ENCODE peak calls at places on chromosome 4, in seven cellular contexts. B, U, V, M, X, F and N are unnamed samples.
A peak's percentile ranks its signal among the peaks of the same experiment; 100 is the strongest.

GRCh38 chr4:129384974-129385373 is 289.0 kb downstream of the C4orf33 start:
- DNase-seq in B (no peak), U (no peak), V (no peak), M (no peak), X (no peak), F (no peak), N (no peak)

GRCh38 chr4:146577111-146577510 is 55.4 kb upstream of the SLC10A7 start:
- DNase-seq in B (no peak), U (no peak), V (no peak), M (no peak), X (no peak), F (no peak), N (no peak)

GRCh38 chr4:173490256-173490655 is 39.8 kb downstream of the HAND2 start:
- DNase-seq in B (no peak), U (no peak), V (no peak), M (no peak), X (no peak), F (no peak), N (no peak)

GRCh38 chr4:23083391-23083790 is 390.7 kb downstream of the GBA3 start:
- DNase-seq in B (no peak), U (no peak), V (no peak), M (no peak), X (no peak), F (no peak), N (no peak)

GRCh38 chr4:25953740-25954139 is 39.7 kb downstream of the SMIM20 start:
- DNase-seq in B (peak; percentile 79), U (no peak), V (no peak), M (no peak), X (peak; percentile 21), F (no peak), N (no peak)

GRCh38 chr4:33959519-33959918 is 2284.8 kb downstream of the ARAP2 start:
- DNase-seq in B (no peak), U (no peak), V (no peak), M (no peak), X (no peak), F (no peak), N (no peak)

GRCh38 chr4:102734591-102735385 is 26.0 kb downstream of the MANBA start:
- DNase-seq in B (no peak), U (no peak), V (no peak), M (peak; percentile 39), X (peak; percentile 65), F (no peak), N (no peak)

GRCh38 chr4:163568835-163569234 is 74.3 kb downstream of the TMA16 start:
- DNase-seq in B (no peak), U (no peak), V (no peak), M (no peak), X (no peak), F (no peak), N (no peak)

GRCh38 chr4:152535236-152535902 is 523 bp downstream of the FBXW7 start:
- DNase-seq in B (no peak), U (no peak), V (peak; percentile 17), M (no peak), X (no peak), F (peak; percentile 46), N (peak; percentile 25)

GRCh38 chr4:125432078-125432477 is 117.3 kb downstream of the FAT4 start:
- DNase-seq in B (peak; percentile 1), U (peak; percentile 25), V (peak; percentile 46), M (no peak), X (peak; percentile 0), F (no peak), N (peak; percentile 44)

GRCh38 chr4:56302102-56302501 is 85.2 kb downstream of the AASDH start:
- DNase-seq in B (no peak), U (no peak), V (no peak), M (no peak), X (peak; percentile 46), F (no peak), N (no peak)

GRCh38 chr4:3196670-3197359 is 52.1 kb upstream of the MSANTD1 start:
- DNase-seq in B (no peak), U (no peak), V (no peak), M (no peak), X (no peak), F (no peak), N (no peak)

GRCh38 chr4:14744346-14744745 is 257.9 kb upstream of the CPEB2 start:
- DNase-seq in B (no peak), U (no peak), V (no peak), M (no peak), X (no peak), F (no peak), N (peak; percentile 11)

GRCh38 chr4:54255881-54256280 is 26.8 kb downstream of the PDGFRA start:
- DNase-seq in B (no peak), U (no peak), V (no peak), M (no peak), X (no peak), F (no peak), N (no peak)

GRCh38 chr4:16018841-16019240 is 55.9 kb upstream of the FGFBP2 start:
- DNase-seq in B (no peak), U (no peak), V (no peak), M (no peak), X (no peak), F (no peak), N (no peak)

GRCh38 chr4:11532138-11532537 is 103.4 kb upstream of the HS3ST1 start:
- DNase-seq in B (no peak), U (no peak), V (no peak), M (no peak), X (no peak), F (no peak), N (no peak)

GRCh38 chr4:128961405-128961804 is 131.9 kb downstream of the SCLT1 start:
- DNase-seq in B (no peak), U (no peak), V (no peak), M (no peak), X (no peak), F (no peak), N (no peak)

GRCh38 chr4:76687730-76688441 is 210.1 kb downstream of the SOWAHB start:
- DNase-seq in B (no peak), U (no peak), V (no peak), M (no peak), X (no peak), F (no peak), N (no peak)
- TF ChIP-seq SP1 in B (no peak), U (no peak), V (no peak), M (no peak), X (no peak), F (no peak), N (no peak)

DNA sequence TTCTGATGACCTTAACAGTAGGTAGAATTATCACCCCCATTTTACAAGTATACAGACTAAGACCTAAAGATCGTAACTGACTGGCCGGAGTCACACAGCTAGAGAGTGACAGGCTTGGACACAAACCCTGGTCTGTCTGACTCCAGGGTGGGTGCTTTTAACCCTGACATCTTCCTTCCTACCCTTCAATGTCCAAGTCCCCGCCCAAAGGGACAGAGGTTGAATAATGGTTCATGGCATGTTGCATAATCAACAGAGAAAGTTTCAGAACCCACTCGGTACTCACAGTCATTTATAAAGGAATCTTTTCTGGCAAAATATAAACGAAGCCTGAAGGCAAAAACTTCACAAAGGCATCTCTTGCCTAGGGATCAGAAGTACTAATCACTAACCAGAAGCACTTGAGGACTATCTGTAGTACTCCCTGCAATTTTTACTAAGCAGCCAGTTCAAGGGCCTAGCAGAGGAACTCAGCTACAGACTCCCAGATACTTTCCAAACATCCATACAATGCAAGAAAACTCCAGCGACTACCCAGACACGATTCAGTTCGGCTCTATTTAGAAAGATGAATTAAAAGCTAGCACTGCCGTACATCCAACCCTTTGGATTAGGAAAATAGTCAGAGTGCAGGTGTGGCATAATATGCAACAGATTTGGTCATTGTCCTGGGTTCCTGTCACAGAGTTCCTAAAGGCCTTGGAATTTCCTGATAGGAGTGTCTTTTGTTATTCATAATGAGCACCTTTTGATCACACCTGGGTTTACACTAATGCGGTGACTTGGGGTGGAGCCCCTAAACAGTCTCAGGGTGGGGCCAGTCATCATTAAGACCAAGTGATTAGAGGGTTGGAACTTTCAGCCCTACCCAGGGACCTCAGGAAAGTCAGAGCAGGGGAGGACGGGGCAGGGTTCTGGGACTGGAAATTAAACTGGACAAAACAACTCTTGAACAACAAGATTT is 44.0 kb downstream of the RELL1 start:
- DNase-seq in B (no peak), U (no peak), V (no peak), M (no peak), X (peak; percentile 60), F (no peak), N (no peak)
- TF ChIP-seq SP1 in B (no peak), U (no peak), V (no peak), M (no peak), X (no peak), F (no peak), N (no peak)

DNA sequence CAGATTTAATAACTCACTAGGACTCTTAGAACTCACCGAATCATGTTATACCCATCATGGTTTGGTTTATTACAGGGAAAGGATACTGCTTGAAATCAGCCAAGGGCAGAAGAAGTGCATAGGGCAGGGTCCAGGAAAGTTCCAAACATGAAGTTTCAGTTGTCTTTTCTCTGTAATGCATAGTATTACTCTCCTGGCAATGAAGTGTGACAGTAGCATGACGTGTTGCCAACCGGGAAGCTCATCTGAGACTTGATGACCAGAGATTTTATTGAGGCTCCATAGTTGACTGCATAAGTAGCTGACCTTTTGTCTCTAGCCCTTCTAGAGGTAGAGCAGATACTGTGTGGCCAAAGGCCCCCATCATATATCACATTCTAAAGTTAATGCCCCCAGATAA is 72.2 kb downstream of the BEND4 start:
- DNase-seq in B (no peak), U (no peak), V (no peak), M (peak; percentile 5), X (no peak), F (no peak), N (no peak)
- TF ChIP-seq SP1 in B (no peak), U (no peak), V (no peak), M (no peak), X (no peak), F (no peak), N (no peak)

GRCh38 chr4:41294445-41295062 is 37.8 kb downstream of the UCHL1 start:
- DNase-seq in B (peak; percentile 29), U (no peak), V (no peak), M (no peak), X (no peak), F (no peak), N (no peak)
- TF ChIP-seq SP1 in B (no peak), U (no peak), V (no peak), M (no peak), X (no peak), F (no peak), N (no peak)

GRCh38 chr4:110625593-110626292 is 2.9 kb upstream of the PITX2 start:
- DNase-seq in B (no peak), U (no peak), V (no peak), M (no peak), X (no peak), F (no peak), N (no peak)
- TF ChIP-seq SP1 in B (no peak), U (no peak), V (no peak), M (no peak), X (no peak), F (no peak), N (no peak)

DNA sequence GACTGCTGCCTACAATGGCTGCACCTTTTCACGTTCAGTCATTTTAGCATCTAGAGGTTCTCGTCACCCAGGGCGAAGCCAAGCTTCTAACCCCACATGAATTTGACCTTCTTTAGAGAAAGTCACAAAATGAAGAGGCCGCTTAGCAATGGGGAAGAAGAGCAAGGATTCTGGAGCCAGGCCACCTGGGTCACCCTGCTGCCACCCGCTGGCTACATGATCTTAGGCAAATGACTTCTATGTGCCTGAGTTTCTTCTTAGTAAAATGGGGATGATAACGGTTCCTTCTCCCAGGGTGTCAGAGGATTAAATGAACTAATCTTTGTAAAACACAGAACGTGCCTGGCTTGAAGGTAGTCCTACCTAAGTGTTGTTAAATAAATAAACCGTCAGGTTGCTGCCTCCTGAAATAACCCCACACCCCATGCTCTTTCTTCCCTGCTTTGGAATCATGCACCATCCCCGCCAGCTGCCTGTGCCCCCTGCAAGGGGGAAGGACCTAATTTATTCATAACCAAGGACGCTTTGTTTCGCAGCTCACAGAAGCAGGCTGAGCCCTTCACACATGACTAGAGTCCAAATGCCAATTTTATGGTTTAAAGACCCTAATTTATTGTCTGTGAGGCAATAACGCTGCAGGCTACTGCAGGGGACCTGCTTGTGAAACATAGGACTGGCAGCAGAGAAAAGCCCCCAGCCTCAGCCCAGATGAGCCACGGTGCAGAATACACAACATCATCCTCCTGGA is 28.6 kb upstream of the NSG1 start:
- DNase-seq in B (no peak), U (no peak), V (no peak), M (no peak), X (no peak), F (no peak), N (no peak)
- TF ChIP-seq SP1 in B (no peak), U (no peak), V (no peak), M (no peak), X (no peak), F (no peak), N (no peak)